ENCODE peak calls at places on chromosomes 2 and 18, in eight cellular contexts. D is HCT116, E is fibroblast of lung, L is GM23338, N is HepG2, U is PC-9, M is MM.1S, S is PC-3. F is an unnamed sample. For H4K20me1, the result is how much of the 10 kb centered on the place peaks cover.

GRCh38 chr18:37403100-37403781 is 162.4 kb downstream of the CELF4 start:
- DNase-seq in N (no peak), M (peak), L (no peak), E (peak), S (peak), U (no peak), D (no peak), F (no peak)

GRCh38 chr18:73520229-73520628 is 627.4 kb downstream of the FBXO15 start:
- DNase-seq in U (no peak), N (peak), D (no peak), E (no peak), S (no peak), M (no peak), L (peak), F (no peak)

GRCh38 chr2:188957646-188958045 is 16.5 kb upstream of the COL3A1 start:
- DNase-seq in M (no peak), U (no peak), E (no peak), N (no peak), S (no peak), L (no peak), D (no peak), F (no peak)

GRCh38 chr2:7899241-7899640 is 782.6 kb upstream of the ID2 start:
- DNase-seq in D (no peak), U (no peak), E (no peak), M (no peak), S (no peak), L (peak), N (no peak), F (peak)

GRCh38 chr2:47006374-47007220 is 91.0 kb upstream of the MCFD2 start:
- DNase-seq in E (no peak), U (no peak), D (no peak), M (no peak), L (peak), S (no peak), N (no peak), F (no peak)

GRCh38 chr2:189144700-189145211 is 34.8 kb downstream of the COL5A2 start:
- DNase-seq in S (no peak), L (no peak), E (peak), U (no peak), M (no peak), D (no peak), N (no peak), F (no peak)

GRCh38 chr2:179263460-179264237 is 983 bp downstream of the SESTD1 start:
- DNase-seq in E (peak), N (peak), L (peak), U (peak), D (no peak), M (peak), S (peak), F (peak)

GRCh38 chr18:2656237-2657042 is 914 bp downstream of the SMCHD1 start:
- DNase-seq in U (peak), D (no peak), S (peak), N (peak), L (peak), E (peak), M (peak), F (peak)

GRCh38 chr2:158502984-158503383 is 46.2 kb downstream of the PKP4 start:
- DNase-seq in S (peak), U (no peak), E (peak), D (no peak), M (no peak), N (peak), L (no peak), F (no peak)

GRCh38 chr18:12944724-12945123 is 3.1 kb upstream of the SEH1L start:
- DNase-seq in M (no peak), L (no peak), N (no peak), E (peak), U (no peak), S (no peak), D (no peak), F (peak)

GRCh38 chr2:185502351-185502750 is 236.3 kb upstream of the FSIP2 start:
- DNase-seq in L (no peak), N (no peak), U (no peak), M (no peak), S (no peak), E (no peak), D (no peak), F (no peak)

GRCh38 chr2:216802516-216803265 is 57.2 kb downstream of the TNP1 start:
- DNase-seq in U (no peak), M (no peak), L (no peak), E (no peak), N (no peak), D (no peak), S (no peak), F (no peak)

GRCh38 chr2:187008111-187008510 is 159.1 kb upstream of the ZSWIM2 start:
- DNase-seq in L (no peak), D (no peak), S (peak), U (no peak), N (no peak), E (peak), M (peak), F (no peak)

GRCh38 chr2:236590846-236591245 is 21.2 kb downstream of the ACKR3 start:
- DNase-seq in M (no peak), N (no peak), U (no peak), E (no peak), D (no peak), L (no peak), S (no peak), F (no peak)

DNA sequence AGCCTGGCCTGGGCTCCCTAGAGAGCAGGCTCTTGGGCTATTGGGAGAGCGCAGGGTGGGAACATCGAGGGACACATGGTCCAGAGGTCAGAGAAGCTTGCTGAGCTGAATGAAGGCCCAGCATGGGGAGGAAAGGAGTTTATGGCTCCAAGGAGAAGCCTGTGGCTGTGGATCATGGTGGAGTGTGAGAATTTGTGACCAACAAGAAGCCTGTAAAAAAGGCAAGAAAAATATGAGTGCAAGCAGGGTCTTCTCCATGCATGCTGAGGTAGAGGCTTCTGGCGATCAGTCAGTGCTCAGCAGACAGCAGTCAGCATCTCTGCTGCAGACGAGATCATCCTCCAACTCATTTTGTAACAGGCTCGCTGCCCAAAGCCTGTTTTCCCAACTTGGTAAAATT is 1.3 kb upstream of the SCYGR3 start:
- DNase-seq in M (no peak), N (no peak), D (no peak), S (no peak), E (no peak), L (no peak), U (no peak), F (no peak)
- H2AFZ ChIP-seq in M (no peak), N (no peak), D (no peak), S (no peak), E (no peak), L (peak), U (no peak), F (no peak)

DNA sequence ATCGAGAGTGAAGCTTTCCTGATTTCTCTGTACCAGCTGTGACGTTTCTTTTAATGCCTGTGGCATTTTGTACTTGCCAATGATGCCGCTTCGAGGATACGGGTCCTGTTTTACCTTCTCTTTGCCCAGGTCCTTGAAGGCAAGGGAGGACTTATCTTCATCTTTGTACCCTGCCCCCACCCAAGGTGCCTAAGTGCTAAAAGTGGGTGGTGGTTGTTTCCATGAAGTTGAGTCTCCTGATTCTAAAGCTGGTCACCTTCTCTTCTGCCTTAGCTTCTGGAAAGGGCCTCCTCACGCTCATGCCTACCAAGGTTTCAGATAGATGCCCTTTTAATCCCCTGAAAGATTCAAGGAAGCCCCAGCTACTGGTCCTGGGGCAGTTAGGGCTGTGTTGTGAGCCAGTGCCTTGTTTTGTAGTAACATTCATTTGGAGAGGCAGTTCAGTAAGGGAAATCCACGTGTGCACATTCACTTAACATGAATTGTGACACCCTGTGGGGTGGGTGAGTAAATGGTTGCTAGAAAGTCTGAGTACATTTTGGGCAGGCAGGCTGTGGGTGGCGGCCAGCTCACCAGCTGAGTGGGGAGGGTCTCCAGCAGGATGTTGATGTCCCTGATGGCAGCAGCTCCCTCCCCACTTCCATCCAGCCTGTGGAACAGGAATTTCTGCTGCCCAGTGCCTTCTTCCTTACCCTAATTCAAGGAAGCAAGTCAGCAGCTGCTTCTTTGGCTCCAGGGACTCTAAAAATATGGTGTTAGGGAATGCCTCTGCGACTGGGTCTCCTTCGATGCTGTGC is 6.2 kb downstream of the LBH start:
- DNase-seq in U (no peak), M (no peak), S (no peak), E (peak), N (no peak), L (no peak), D (no peak), F (no peak)
- TF ChIP-seq CTCF in U (no peak), M (no peak), S (no peak), E (no peak), N (no peak), L (no peak), D (no peak), F (no peak)

GRCh38 chr2:231715988-231716616 is 7.8 kb downstream of the PTMA start:
- DNase-seq in U (no peak), E (peak), S (no peak), L (no peak), M (no peak), D (no peak), N (no peak), F (peak)
- H4K20me1 ChIP-seq in U (under half), E (under half), S (under half), L (under half), M (under half), D (under half), N (under half), F (under half)

DNA sequence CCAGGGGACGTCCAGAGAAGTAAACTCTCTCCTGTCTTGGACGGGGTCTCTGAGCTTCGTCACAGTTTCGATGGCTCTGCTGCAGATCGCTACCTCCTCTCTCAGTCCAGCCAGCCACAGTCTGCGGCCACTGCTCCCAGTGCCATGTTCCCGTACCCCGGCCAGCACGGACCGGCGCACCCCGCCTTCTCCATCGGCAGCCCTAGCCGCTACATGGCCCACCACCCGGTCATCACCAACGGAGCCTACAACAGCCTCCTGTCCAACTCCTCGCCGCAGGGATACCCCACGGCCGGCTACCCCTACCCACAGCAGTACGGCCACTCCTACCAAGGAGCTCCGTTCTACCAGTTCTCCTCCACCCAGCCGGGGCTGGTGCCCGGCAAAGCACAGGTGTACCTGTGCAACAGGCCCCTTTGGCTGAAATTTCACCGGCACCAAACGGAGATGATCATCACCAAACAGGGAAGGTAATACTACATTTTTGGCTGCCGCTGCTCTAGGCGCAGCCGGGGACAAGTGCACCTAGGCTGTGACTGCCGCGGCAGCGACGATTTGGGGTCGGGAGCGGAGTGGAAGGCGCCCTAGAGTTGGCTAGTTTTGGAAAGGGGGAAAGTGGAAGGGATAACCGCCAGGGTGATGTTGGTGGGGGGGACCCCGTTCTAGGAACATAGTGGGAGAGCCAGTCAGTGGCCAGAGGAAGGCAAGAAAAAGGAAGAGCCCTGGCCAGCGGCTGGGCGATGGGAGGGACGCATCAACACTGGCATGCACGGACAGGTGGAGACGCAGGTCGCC is 733 bp downstream of the TBR1 start:
- DNase-seq in E (no peak), N (no peak), L (peak), S (no peak), D (no peak), U (no peak), M (no peak), F (no peak)
- H2AFZ ChIP-seq in E (no peak), N (no peak), L (no peak), S (no peak), D (no peak), U (no peak), M (no peak), F (no peak)

DNA sequence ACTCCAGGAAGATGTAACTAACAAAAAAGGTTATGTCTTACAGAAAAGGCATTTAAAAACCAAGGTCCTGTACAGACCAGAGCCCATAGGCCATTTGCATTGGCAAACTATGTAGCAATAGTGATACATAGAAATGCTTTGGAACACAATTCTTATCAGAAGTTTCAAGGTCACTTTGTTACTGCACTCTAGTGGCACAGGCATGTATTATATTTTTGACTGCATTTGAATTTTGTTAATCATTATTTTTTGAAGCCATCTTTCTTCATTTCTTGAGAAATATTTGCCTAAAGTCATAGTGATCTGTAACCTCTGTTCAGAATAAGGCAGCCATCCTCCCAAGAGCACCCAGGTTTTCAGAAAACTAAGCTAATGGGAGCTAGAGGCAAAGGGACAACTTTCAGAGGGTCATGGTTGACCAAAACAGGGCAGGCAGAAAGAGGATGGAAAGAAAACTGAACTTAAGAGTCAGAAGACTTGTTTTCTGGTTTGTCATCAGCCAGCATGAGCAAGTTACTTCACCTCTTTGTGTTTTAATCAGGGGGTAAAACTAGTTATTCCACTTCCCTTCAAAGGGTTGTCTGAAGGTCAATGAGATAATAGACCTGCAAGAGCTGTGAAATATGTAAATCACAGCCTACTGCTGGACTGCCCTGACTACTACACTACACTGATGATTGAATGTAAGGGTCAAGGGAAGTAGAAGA is 41.5 kb downstream of the SLC38A11 start:
- DNase-seq in D (no peak), S (peak), U (peak), M (peak), L (no peak), N (peak), E (peak), F (no peak)
- TF ChIP-seq CTCF in D (peak), S (peak), U (no peak), M (peak), L (no peak), N (peak), E (peak), F (peak)

GRCh38 chr2:54615832-54616534 is 107.5 kb upstream of the EML6 start:
- DNase-seq in L (no peak), D (no peak), S (no peak), E (no peak), M (no peak), N (no peak), U (no peak), F (no peak)
- H4K20me1 ChIP-seq in L (under half), D (under half), S (under half), E (under half), M (under half), N (under half), U (under half), F (under half)

GRCh38 chr2:183579686-183580085 is 455.4 kb downstream of the NUP35 start:
- DNase-seq in E (no peak), U (no peak), L (peak), M (no peak), S (no peak), N (no peak), D (no peak), F (no peak)
- H2AFZ ChIP-seq in E (no peak), U (no peak), L (peak), M (no peak), S (no peak), N (no peak), D (no peak), F (no peak)

F was measured in DND-41.